ENCODE peak calls at places on chromosomes 6 and 20, in four cellular contexts. I is hepatocyte, U is Peyer's patch, K is upper lobe of left lung. C is an unnamed sample.

GRCh38 chr6:31940256-31940664 is 5.6 kb upstream of the CFB start:
- DNase-seq in I (peak; percentile 57), U (no peak), K (no peak), C (no peak)

GRCh38 chr20:58826271-58826670 is 24.4 kb downstream of the GNAS-AS1 start:
- DNase-seq in I (no peak), U (no peak), K (no peak), C (no peak)

GRCh38 chr20:34552569-34552968 is 5.9 kb upstream of the MAP1LC3A start:
- DNase-seq in I (no peak), U (no peak), K (no peak), C (no peak)

GRCh38 chr6:135739288-135739687 is 112.2 kb upstream of the PDE7B start:
- DNase-seq in I (no peak), U (no peak), K (no peak), C (no peak)

GRCh38 chr20:11271319-11271718 is 597.5 kb upstream of the JAG1 start:
- DNase-seq in I (no peak), U (no peak), K (no peak), C (no peak)

GRCh38 chr6:43725643-43726580 is 38.3 kb upstream of the MRPS18A start:
- DNase-seq in I (no peak), U (no peak), K (no peak), C (no peak)

GRCh38 chr6:84762941-84763396 is 1.4 kb downstream of the TBX18 start:
- DNase-seq in I (peak; percentile 36), U (no peak), K (no peak), C (no peak)

GRCh38 chr20:48612335-48612734 is 215.5 kb downstream of the PREX1 start:
- DNase-seq in I (no peak), U (peak; percentile 3), K (peak; percentile 12), C (no peak)

GRCh38 chr20:37524221-37524700 is 3.2 kb downstream of the NNAT start:
- DNase-seq in I (peak; percentile 80), U (no peak), K (peak; percentile 19), C (no peak)

GRCh38 chr20:24962510-24962909 is 13.4 kb downstream of the CST7 start:
- DNase-seq in I (no peak), U (no peak), K (no peak), C (no peak)

GRCh38 chr6:153392156-153392555 is 261.1 kb upstream of the RGS17 start:
- DNase-seq in I (no peak), U (no peak), K (no peak), C (no peak)

GRCh38 chr20:63255911-63256704 is 1.8 kb upstream of the NKAIN4 start:
- DNase-seq in I (no peak), U (no peak), K (no peak), C (no peak)

GRCh38 chr6:2895072-2895471 is 8.0 kb downstream of the SERPINB9 start:
- DNase-seq in I (no peak), U (no peak), K (no peak), C (no peak)

GRCh38 chr6:107655245-107655644 is 165.3 kb downstream of the SOBP start:
- DNase-seq in I (no peak), U (no peak), K (no peak), C (no peak)

GRCh38 chr6:111668410-111668809 is 62.7 kb upstream of the TRAF3IP2 start:
- DNase-seq in I (no peak), U (no peak), K (no peak), C (no peak)
- TF ChIP-seq CTCF in I (peak; percentile 21), U (no peak), K (peak; percentile 15), C (no peak)

GRCh38 chr20:329325-329695 is 4.0 kb downstream of the SOX12 start:
- DNase-seq in I (no peak), U (no peak), K (no peak), C (no peak)

GRCh38 chr20:328596-329324 is 3.4 kb downstream of the SOX12 start:
- DNase-seq in I (no peak), U (no peak), K (no peak), C (no peak)

GRCh38 chr20:327946-328563 is 2.7 kb downstream of the SOX12 start:
- DNase-seq in I (peak; percentile 9), U (no peak), K (no peak), C (no peak)

GRCh38 chr20:329851-330232 is 4.5 kb downstream of the SOX12 start:
- DNase-seq in I (no peak), U (no peak), K (no peak), C (no peak)

DNA sequence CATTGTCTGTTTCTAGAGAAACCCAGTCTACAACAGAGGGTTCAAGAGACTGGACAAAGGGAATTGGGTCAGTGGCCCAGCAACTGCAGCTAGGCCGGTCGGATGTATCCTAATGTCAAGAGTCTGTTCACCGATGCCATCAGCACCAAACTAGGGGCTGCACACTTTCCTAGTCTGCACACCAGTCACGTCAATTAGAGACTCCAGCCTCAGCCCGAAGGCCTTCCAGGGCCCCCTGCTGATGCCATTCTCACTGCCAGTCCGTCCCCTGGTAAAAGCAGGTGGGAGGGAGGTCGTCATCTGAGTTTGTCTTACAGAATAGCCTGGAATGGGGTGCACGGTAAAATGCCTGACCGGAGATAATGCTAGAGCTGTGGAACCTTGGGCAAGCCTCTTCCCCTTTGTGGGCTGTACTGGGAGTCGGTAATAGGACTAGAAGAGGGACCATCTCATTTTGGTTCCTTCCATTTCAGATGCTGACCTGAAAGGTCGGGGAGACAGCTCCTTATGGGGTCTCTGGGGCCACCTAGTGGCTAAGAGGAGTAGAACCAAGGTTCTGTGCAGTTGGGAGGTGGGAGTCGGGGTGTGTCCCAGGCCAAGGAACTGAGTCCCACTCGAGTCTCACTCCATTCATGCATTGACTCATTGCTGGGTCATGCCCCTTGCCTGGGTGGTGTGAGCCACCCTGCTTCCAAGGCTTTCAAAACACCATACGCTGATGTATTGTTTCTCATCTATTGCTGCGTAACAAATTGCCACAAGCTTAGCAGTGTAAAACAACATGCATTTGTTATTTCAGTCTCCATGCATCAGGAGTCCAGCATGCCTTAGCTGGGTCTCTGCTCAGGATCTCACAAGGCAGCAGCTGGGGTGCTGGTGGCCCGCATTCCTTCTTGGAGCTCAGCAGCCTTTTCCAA is 5.1 kb downstream of the SOX12 start:
- DNase-seq in I (peak; percentile 83), U (peak; percentile 53), K (peak; percentile 66), C (peak; percentile 40)
- H3K27me3 ChIP-seq in I (no peaks in the 10 kb centered on the region), U (no peaks in the 10 kb centered on the region), K (no peaks in the 10 kb centered on the region), C (no peaks in the 10 kb centered on the region)

DNA sequence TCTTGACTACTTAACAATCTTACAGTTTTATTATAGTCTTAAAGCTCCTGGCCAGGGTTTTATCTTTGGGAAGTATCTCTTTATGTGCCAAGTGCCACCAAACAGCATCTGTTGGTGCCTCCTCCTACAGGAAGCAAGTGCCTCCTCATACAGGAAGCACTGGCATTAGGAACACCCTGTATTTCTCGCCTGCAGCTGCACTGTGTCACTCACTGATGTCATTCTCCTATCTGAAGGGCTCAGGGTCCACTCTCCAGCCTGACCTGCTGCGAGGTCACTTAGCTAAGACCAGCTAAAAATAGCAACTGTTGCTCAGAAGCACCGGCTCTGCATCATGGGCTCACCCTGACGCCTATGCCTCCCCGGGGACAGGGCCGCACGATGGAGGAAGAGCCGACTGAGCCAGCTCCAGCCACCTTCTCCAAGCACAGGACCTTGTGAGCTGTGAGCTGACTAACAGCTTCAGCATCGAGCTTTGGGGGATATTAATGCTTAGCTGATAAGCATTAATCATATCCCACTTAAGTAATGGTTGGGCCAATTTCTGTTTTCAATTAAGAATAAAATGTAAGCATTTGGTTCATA is 66.3 kb upstream of the CD93 start:
- DNase-seq in I (peak; percentile 87), U (no peak), K (peak; percentile 87), C (no peak)
- H3K27ac ChIP-seq in I (peak overlapping the region; percentile 85), U (no peak overlapping the region), K (peak overlapping the region; percentile 82), C (no peak overlapping the region)

DNA sequence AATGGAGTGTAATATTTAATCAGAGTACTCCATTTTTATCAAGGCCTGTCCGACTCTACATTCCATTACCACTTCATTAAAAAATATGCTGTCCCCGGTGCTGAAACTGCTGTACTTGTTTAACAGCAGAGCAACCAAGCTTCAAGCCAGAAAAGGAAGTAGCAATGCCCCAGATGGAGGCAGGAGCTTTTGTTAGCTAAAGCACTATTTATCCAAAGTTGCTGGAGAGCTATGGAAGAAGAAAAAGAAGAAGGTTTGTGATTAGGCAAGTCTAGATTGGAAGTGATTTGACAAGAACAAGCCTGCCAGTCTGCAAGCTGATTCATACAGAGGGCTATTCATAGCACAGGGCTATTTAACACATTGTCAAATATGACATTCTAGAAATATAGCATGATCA is 160.9 kb upstream of the SPTLC3 start:
- DNase-seq in I (peak; percentile 48), U (no peak), K (no peak), C (no peak)
- TF ChIP-seq CTCF in I (no peak), U (no peak), K (no peak), C (no peak)

GRCh38 chr20:32970115-32970972 is 33.9 kb downstream of the SUN5 start:
- DNase-seq in I (peak; percentile 5), U (no peak), K (no peak), C (no peak)
- H3K27me3 ChIP-seq in I (no peaks in the 10 kb centered on the region), U (no peaks in the 10 kb centered on the region), K (no peaks in the 10 kb centered on the region), C (no peaks in the 10 kb centered on the region)

C was measured in CD4-positive, alpha-beta T cell.